ENCODE peak calls at places on chromosome 13, in nine cellular contexts. M, L, D, K, O, N, B, F and V are unnamed samples.

GRCh38 chr13:99941911-99942310 is 29.7 kb downstream of the ZIC5 start:
- DNase-seq in M (no peak), L (no peak), D (no peak), K (no peak), O (no peak), N (no peak), B (no peak), F (no peak), V (no peak)

GRCh38 chr13:113777311-113778260 is 18.6 kb downstream of the TMEM255B start:
- DNase-seq in M (peak; percentile 44), L (peak; percentile 55), D (peak; percentile 16), K (no peak), O (no peak), N (no peak), B (no peak), F (peak; percentile 69), V (no peak)

GRCh38 chr13:28059214-28059613 is 41.2 kb downstream of the FLT3 start:
- DNase-seq in M (peak; percentile 33), L (peak; percentile 36), D (peak; percentile 4), K (no peak), O (no peak), N (no peak), B (no peak), F (peak; percentile 72), V (no peak)

GRCh38 chr13:61187471-61187870 is 228.2 kb downstream of the PCDH20 start:
- DNase-seq in M (no peak), L (no peak), D (no peak), K (no peak), O (no peak), N (no peak), B (no peak), F (no peak), V (no peak)

GRCh38 chr13:24223341-24224231 is 63.1 kb downstream of the SPATA13 start:
- DNase-seq in M (no peak), L (no peak), D (no peak), K (no peak), O (no peak), N (no peak), B (no peak), F (no peak), V (no peak)

GRCh38 chr13:67042556-67042955 is 187.6 kb downstream of the PCDH9 start:
- DNase-seq in M (no peak), L (no peak), D (no peak), K (no peak), O (no peak), N (no peak), B (no peak), F (no peak), V (no peak)

GRCh38 chr13:111005364-111005763 is 90.5 kb upstream of the ANKRD10 start:
- DNase-seq in M (no peak), L (no peak), D (peak; percentile 66), K (no peak), O (no peak), N (no peak), B (no peak), F (peak; percentile 50), V (no peak)

GRCh38 chr13:73411067-73411809 is 352.4 kb downstream of the KLF5 start:
- DNase-seq in M (no peak), L (no peak), D (peak; percentile 27), K (no peak), O (no peak), N (no peak), B (no peak), F (no peak), V (no peak)

GRCh38 chr13:39789451-39789850 is 134.0 kb downstream of the COG6 start:
- DNase-seq in M (no peak), L (no peak), D (no peak), K (no peak), O (no peak), N (no peak), B (no peak), F (no peak), V (peak; percentile 69)
- H3K27ac ChIP-seq in M (no peak overlapping the region), L (no peak overlapping the region), D (no peak overlapping the region), K (no peak overlapping the region), O (no peak overlapping the region), N (no peak overlapping the region), B (no peak overlapping the region), F (no peak overlapping the region), V (peak overlapping the region; percentile 65)

GRCh38 chr13:112651306-112651705 is 38.5 kb upstream of the ATP11A start:
- DNase-seq in M (peak; percentile 87), L (no peak), D (peak; percentile 11), K (no peak), O (no peak), N (no peak), B (no peak), F (no peak), V (no peak)

GRCh38 chr13:112651750-112652511 is 37.9 kb upstream of the ATP11A start:
- DNase-seq in M (no peak), L (no peak), D (no peak), K (no peak), O (no peak), N (peak; percentile 41), B (peak; percentile 32), F (no peak), V (no peak)

GRCh38 chr13:112655898-112656297 is 33.9 kb upstream of the ATP11A start:
- DNase-seq in M (no peak), L (no peak), D (no peak), K (no peak), O (no peak), N (no peak), B (no peak), F (no peak), V (no peak)

GRCh38 chr13:112653821-112654220 is 36.0 kb upstream of the ATP11A start:
- DNase-seq in M (no peak), L (no peak), D (no peak), K (no peak), O (no peak), N (no peak), B (no peak), F (no peak), V (no peak)

GRCh38 chr13:112652512-112653458 is 37.1 kb upstream of the ATP11A start:
- DNase-seq in M (peak; percentile 24), L (no peak), D (no peak), K (no peak), O (no peak), N (peak; percentile 52), B (peak; percentile 8), F (peak; percentile 61), V (no peak)
- H3K27ac ChIP-seq in M (no peak overlapping the region), L (no peak overlapping the region), D (no peak overlapping the region), K (no peak overlapping the region), O (no peak overlapping the region), N (peak overlapping the region; percentile 76), B (no peak overlapping the region), F (no peak overlapping the region), V (no peak overlapping the region)

GRCh38 chr13:95676775-95677563 is at the start of gene DNAJC3:
- DNase-seq in M (peak; percentile 99), L (peak; percentile 99), D (peak; percentile 97), K (peak; percentile 91), O (peak; percentile 95), N (peak; percentile 99), B (peak; percentile 100), F (peak; percentile 99), V (peak; percentile 63)

GRCh38 chr13:95679722-95680121 is 2.8 kb downstream of the DNAJC3 start:
- DNase-seq in M (no peak), L (no peak), D (no peak), K (no peak), O (no peak), N (no peak), B (no peak), F (no peak), V (no peak)

GRCh38 chr13:95678967-95679366 is 2.0 kb downstream of the DNAJC3 start:
- DNase-seq in M (no peak), L (no peak), D (no peak), K (no peak), O (no peak), N (no peak), B (no peak), F (no peak), V (no peak)

GRCh38 chr13:95676100-95676774 is 702 bp upstream of the DNAJC3 start:
- DNase-seq in M (peak; percentile 53), L (peak; percentile 48), D (peak; percentile 45), K (no peak), O (no peak), N (no peak), B (peak; percentile 64), F (no peak), V (no peak)

DNA sequence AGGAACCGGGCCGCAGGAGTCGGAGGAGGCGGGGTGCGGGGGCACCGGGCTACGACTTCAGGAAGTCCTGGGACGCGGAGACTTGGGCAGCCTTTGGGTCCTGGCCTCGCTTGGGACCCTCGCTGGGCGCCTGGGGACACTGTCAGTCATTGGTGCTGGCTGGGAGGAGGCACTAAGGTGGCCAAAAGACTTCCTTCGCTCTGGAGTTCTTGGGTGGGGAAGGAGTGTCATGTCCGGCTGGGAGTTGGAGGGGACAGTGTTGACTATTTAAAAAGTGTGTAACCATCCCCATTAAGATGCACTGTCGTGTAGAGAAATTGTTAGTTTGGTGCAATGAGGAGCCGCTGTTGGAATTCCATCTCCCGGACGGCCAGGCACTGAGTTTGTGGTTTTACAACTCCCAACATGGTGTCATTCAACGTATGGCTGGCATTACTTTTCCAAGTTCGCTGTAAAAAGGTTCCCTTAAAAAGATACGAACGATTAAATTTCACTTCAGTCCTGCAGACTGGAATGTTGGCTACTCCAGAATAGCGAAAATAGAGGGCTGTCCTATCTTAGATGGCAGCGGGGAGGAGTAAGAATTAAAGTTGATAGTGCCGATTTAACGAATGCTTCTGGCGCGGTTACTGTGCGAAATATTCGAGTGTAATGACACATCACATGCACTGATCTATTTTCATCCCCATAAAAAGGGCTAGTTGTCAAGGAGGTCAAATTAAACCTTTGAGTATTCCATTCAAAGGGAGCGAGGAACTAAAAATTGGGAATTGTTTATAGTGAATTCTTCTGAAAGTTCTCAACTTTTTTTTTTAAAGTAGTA is 836 bp downstream of the DNAJC3 start:
- DNase-seq in M (peak; percentile 45), L (peak; percentile 20), D (peak; percentile 39), K (no peak), O (peak; percentile 34), N (no peak), B (no peak), F (peak; percentile 31), V (no peak)
- H3K27ac ChIP-seq in M (peak overlapping the region; percentile 94), L (peak overlapping the region; percentile 97), D (peak overlapping the region; percentile 84), K (peak overlapping the region; percentile 99), O (peak overlapping the region; percentile 79), N (peak overlapping the region; percentile 96), B (peak overlapping the region; percentile 98), F (peak overlapping the region; percentile 71), V (peak overlapping the region; percentile 91)

GRCh38 chr13:98310485-98311199 is 133.6 kb upstream of the RNF113B start:
- DNase-seq in M (no peak), L (no peak), D (no peak), K (no peak), O (no peak), N (no peak), B (no peak), F (no peak), V (no peak)

GRCh38 chr13:98307392-98307743 is 130.3 kb upstream of the RNF113B start:
- DNase-seq in M (peak; percentile 26), L (no peak), D (no peak), K (no peak), O (no peak), N (no peak), B (no peak), F (no peak), V (no peak)

GRCh38 chr13:98309569-98310335 is 132.7 kb upstream of the RNF113B start:
- DNase-seq in M (no peak), L (no peak), D (no peak), K (no peak), O (no peak), N (no peak), B (no peak), F (no peak), V (no peak)

GRCh38 chr13:98307744-98308524 is 130.9 kb upstream of the RNF113B start:
- DNase-seq in M (peak; percentile 68), L (no peak), D (peak; percentile 25), K (no peak), O (no peak), N (no peak), B (no peak), F (peak; percentile 54), V (no peak)

GRCh38 chr13:98308525-98308911 is 131.4 kb upstream of the RNF113B start:
- DNase-seq in M (no peak), L (no peak), D (no peak), K (no peak), O (no peak), N (no peak), B (no peak), F (no peak), V (no peak)
- H3K27ac ChIP-seq in M (no peak overlapping the region), L (no peak overlapping the region), D (no peak overlapping the region), K (no peak overlapping the region), O (no peak overlapping the region), N (no peak overlapping the region), B (peak overlapping the region; percentile 72), F (no peak overlapping the region), V (no peak overlapping the region)